ENCODE peak calls at places on chromosomes 2 and 18, in six cellular contexts. T is prostate gland, I is GM13977, D is Peyer's patch, A is cardiac fibroblast, E is astrocyte of the cerebellum. S is an unnamed sample.

GRCh38 chr2:165898381-165898780 is 55.2 kb downstream of the TTC21B start:
- DNase-seq in T (peak; percentile 49), E (no peak), A (no peak), I (no peak), D (no peak), S (no peak)

GRCh38 chr18:48334845-48335244 is 74.3 kb downstream of the ZBTB7C start:
- DNase-seq in E (no peak), D (no peak), T (no peak), A (no peak), I (no peak), S (no peak)

GRCh38 chr2:48540237-48540935 is 10.4 kb downstream of the STON1 start:
- DNase-seq in T (no peak), D (no peak), E (no peak), I (no peak), A (no peak), S (no peak)

GRCh38 chr2:210456571-210456970 is 20.0 kb downstream of the LANCL1 start:
- DNase-seq in A (no peak), E (no peak), I (no peak), D (no peak), T (no peak), S (no peak)

GRCh38 chr2:98948956-98949739 is 13.1 kb upstream of the CRACDL start:
- DNase-seq in D (no peak), E (no peak), A (peak; percentile 24), T (no peak), I (no peak), S (no peak)

GRCh38 chr2:166786707-166787106 is 101.6 kb upstream of the XIRP2 start:
- DNase-seq in E (no peak), I (no peak), D (no peak), A (no peak), T (no peak), S (no peak)

GRCh38 chr2:142757111-142757510 is 120.4 kb upstream of the KYNU start:
- DNase-seq in A (peak; percentile 45), E (no peak), I (no peak), D (no peak), T (no peak), S (no peak)

GRCh38 chr2:20544093-20544747 is 97.3 kb downstream of the RHOB start:
- DNase-seq in E (no peak), A (no peak), T (no peak), I (no peak), D (no peak), S (no peak)

GRCh38 chr18:4026542-4026941 is 428.6 kb downstream of the DLGAP1 start:
- DNase-seq in I (no peak), T (no peak), E (no peak), D (no peak), A (no peak), S (no peak)

GRCh38 chr2:69933839-69934613 is 19.1 kb downstream of the MXD1 start:
- DNase-seq in D (no peak), A (peak; percentile 96), T (no peak), I (no peak), E (peak; percentile 18), S (no peak)

GRCh38 chr2:3379339-3379646 is 201 bp upstream of the TRAPPC12 start:
- DNase-seq in T (no peak), D (no peak), I (no peak), A (no peak), E (peak; percentile 45), S (no peak)

GRCh38 chr18:45228989-45229388 is 386.3 kb upstream of the SLC14A2 start:
- DNase-seq in T (no peak), D (no peak), E (no peak), A (no peak), I (no peak), S (no peak)

GRCh38 chr2:157809212-157809611 is 66.9 kb downstream of the ACVR1 start:
- DNase-seq in A (peak; percentile 56), D (no peak), I (no peak), E (peak; percentile 68), T (no peak), S (no peak)

GRCh38 chr2:240921319-240922233 is 15.4 kb downstream of the CROCC2 start:
- DNase-seq in A (peak; percentile 95), I (no peak), E (peak; percentile 94), T (no peak), D (peak; percentile 51), S (peak; percentile 10)

GRCh38 chr2:25479761-25480160 is 138.0 kb upstream of the DNMT3A start:
- DNase-seq in I (no peak), T (peak; percentile 79), A (no peak), E (no peak), D (no peak), S (no peak)

GRCh38 chr2:44479127-44479887 is 117.6 kb downstream of the CAMKMT start:
- DNase-seq in E (peak; percentile 87), A (peak; percentile 93), T (peak; percentile 58), I (peak; percentile 75), D (no peak), S (no peak)

GRCh38 chr2:88127638-88127887 is 299 bp downstream of the FABP1 start:
- DNase-seq in A (no peak), T (no peak), I (no peak), E (no peak), D (no peak), S (no peak)

GRCh38 chr2:105449083-105449482 is 50.2 kb upstream of the FHL2 start:
- DNase-seq in A (no peak), D (peak; percentile 84), I (no peak), E (no peak), T (no peak), S (no peak)

GRCh38 chr2:74740395-74741075 is 86.5 kb downstream of the SEMA4F start:
- DNase-seq in A (peak; percentile 96), D (peak; percentile 78), I (no peak), T (no peak), E (peak; percentile 32), S (no peak)

GRCh38 chr2:149651229-149651628 is 63.7 kb upstream of the MMADHC start:
- DNase-seq in A (no peak), D (peak; percentile 43), T (no peak), E (no peak), I (no peak), S (no peak)

GRCh38 chr18:55251186-55251995 is 292.1 kb upstream of the CCDC68 start:
- DNase-seq in I (no peak), E (no peak), D (no peak), T (peak; percentile 22), A (peak; percentile 65), S (no peak)

GRCh38 chr2:8984855-8985254 is 18.6 kb downstream of the MBOAT2 start:
- DNase-seq in A (no peak), I (no peak), D (no peak), T (no peak), E (no peak), S (no peak)

GRCh38 chr2:201151127-201152074 is 31.5 kb upstream of the CASP10 start:
- DNase-seq in A (peak; percentile 94), D (no peak), E (peak; percentile 63), T (no peak), I (peak; percentile 78), S (no peak)

GRCh38 chr2:9287400-9288059 is 80.9 kb downstream of the ASAP2 start:
- DNase-seq in I (no peak), D (no peak), A (peak; percentile 100), E (peak; percentile 95), T (no peak), S (no peak)

GRCh38 chr18:51361130-51361860 is 163.8 kb upstream of the MEX3C start:
- DNase-seq in E (no peak), T (no peak), D (no peak), I (peak; percentile 17), A (peak; percentile 43), S (no peak)

GRCh38 chr2:148058641-148059040 is 37.8 kb downstream of the MBD5 start:
- DNase-seq in E (peak; percentile 9), T (no peak), D (no peak), A (peak; percentile 50), I (no peak), S (no peak)

GRCh38 chr2:234496442-234496834 is 443 bp downstream of the ARL4C start:
- DNase-seq in T (peak; percentile 50), E (no peak), D (peak; percentile 57), A (no peak), I (peak; percentile 68), S (no peak)

GRCh38 chr18:55224086-55224625 is 264.9 kb upstream of the CCDC68 start:
- DNase-seq in T (no peak), E (no peak), D (no peak), I (no peak), A (peak; percentile 63), S (no peak)

GRCh38 chr2:207308519-207309224 is 142.9 kb upstream of the KLF7 start:
- DNase-seq in I (no peak), D (no peak), T (no peak), E (no peak), A (no peak), S (no peak)

GRCh38 chr18:65751145-65752085 is 603 bp downstream of the CDH7 start:
- DNase-seq in T (peak; percentile 15), E (no peak), A (no peak), I (peak; percentile 33), D (peak; percentile 40), S (no peak)
- TF ChIP-seq CTCF in T (no peak), E (no peak), A (no peak), I (no peak), D (no peak), S (no peak)

DNA sequence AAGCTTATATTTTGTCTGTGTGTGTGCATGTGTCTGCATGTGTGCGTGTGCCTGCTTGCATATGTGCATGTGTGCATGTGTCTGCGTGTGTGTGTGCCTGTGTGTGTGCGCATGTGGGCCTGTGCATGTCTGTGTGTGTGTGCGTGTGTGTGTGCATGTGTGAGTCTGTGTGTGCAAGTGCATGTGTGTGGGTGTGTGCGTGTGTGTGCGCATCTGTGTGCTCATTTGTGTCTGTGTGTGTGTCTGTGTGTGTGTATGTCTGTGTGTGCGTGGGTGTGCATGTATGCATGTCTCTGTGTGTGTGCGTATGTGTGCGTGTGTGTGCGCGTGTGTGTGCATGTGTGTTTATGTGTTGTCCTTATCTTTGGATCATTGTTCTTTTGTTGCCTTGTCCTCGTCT is 56.8 kb downstream of the DSC3 start:
- DNase-seq in D (no peak), T (no peak), E (no peak), A (no peak), I (no peak), S (no peak)
- TF ChIP-seq CTCF in D (no peak), T (no peak), E (no peak), A (no peak), I (no peak), S (no peak)

GRCh38 chr2:46184794-46185583 is 112.2 kb upstream of the EPAS1 start:
- DNase-seq in A (no peak), I (no peak), E (no peak), T (no peak), D (no peak), S (no peak)
- TF ChIP-seq CTCF in A (peak; percentile 9), I (peak; percentile 25), E (no peak), T (no peak), D (no peak), S (no peak)

DNA sequence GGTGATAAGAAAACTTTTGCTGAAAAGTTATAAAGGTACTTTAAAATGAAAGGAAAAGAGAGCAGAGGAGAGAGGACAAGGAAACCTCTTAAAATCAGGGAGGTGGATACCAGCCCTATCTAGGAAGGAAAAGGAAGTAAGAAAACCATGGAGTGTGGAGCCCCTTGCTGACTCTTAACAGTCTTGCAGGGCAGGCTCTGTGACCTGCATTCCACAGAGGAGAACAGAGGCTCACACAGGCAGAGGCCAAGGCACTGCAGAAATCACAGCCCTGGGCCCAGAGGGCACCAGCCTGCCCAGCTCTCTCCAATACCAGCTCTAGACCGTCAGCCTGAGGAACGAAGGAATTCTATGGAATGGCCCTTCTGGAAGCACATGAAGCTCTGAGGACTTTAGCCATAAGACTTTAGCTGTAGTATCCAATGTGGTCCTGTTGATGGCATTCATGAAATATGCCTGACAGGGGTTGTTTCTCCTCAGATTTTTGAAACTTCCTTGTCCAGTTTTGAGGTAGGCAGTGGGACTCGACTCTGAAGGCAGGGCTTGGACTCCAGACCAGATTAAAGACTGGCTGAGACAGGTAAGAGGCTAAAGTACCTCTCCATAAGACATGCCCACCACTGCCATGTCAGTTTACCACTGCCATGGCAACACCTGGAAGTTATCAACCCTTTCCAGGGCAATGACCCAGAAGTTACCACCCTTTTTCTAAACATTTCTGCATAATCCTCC is 216.3 kb downstream of the ANAPC1 start:
- DNase-seq in T (no peak), D (no peak), I (no peak), E (no peak), A (peak; percentile 87), S (no peak)
- TF ChIP-seq CTCF in T (peak; percentile 54), D (peak; percentile 25), I (no peak), E (peak; percentile 63), A (peak; percentile 61), S (no peak)